ENCODE peak calls at places on chromosome 12, in seven cellular contexts. U, A, I, L, P, S and Z are unnamed samples.

GRCh38 chr12:31370645-31371620 is 45.0 kb upstream of the SINHCAF start:
- DNase-seq in S (no peak), A (peak), P (peak), I (no peak), L (no peak), U (no peak), Z (no peak)

GRCh38 chr12:31393004-31393550 is 67.1 kb upstream of the SINHCAF start:
- DNase-seq in S (no peak), U (no peak), A (no peak), P (no peak), L (no peak), I (no peak), Z (no peak)

GRCh38 chr12:132359971-132360370 is 30.6 kb upstream of the GALNT9 start:
- DNase-seq in S (no peak), I (no peak), P (no peak), U (no peak), L (no peak), A (no peak), Z (no peak)

GRCh38 chr12:131095826-131096680 is 142.3 kb downstream of the ADGRD1 start:
- DNase-seq in L (no peak), I (no peak), A (no peak), P (no peak), U (no peak), S (no peak), Z (no peak)

GRCh38 chr12:24025153-24025798 is 75.8 kb upstream of the SOX5 start:
- DNase-seq in L (no peak), I (no peak), S (no peak), A (no peak), P (no peak), U (no peak), Z (no peak)

GRCh38 chr12:120713861-120714482 is 3.7 kb downstream of the UNC119B start:
- DNase-seq in L (peak), S (peak), A (peak), P (peak), I (peak), U (peak), Z (peak)

GRCh38 chr12:116406529-116406928 is 129.0 kb upstream of the MED13L start:
- DNase-seq in A (peak), S (no peak), P (peak), I (peak), L (no peak), U (no peak), Z (peak)

GRCh38 chr12:63909746-63910145 is 65.2 kb downstream of the SRGAP1 start:
- DNase-seq in U (no peak), A (no peak), I (no peak), L (no peak), P (no peak), S (no peak), Z (no peak)

GRCh38 chr12:107921062-107921461 is 146.6 kb downstream of the ASCL4 start:
- DNase-seq in S (no peak), P (no peak), L (no peak), A (no peak), I (no peak), U (no peak), Z (no peak)

GRCh38 chr12:104555650-104556049 is 98.9 kb downstream of the CHST11 start:
- DNase-seq in L (no peak), P (no peak), A (no peak), I (no peak), U (no peak), S (no peak), Z (no peak)

GRCh38 chr12:118645219-118645618 is 268.9 kb downstream of the SUDS3 start:
- DNase-seq in I (peak), U (no peak), S (no peak), L (no peak), P (peak), A (peak), Z (no peak)

GRCh38 chr12:93819048-93819491 is 141.9 kb downstream of the CRADD start:
- DNase-seq in I (no peak), L (no peak), A (no peak), P (peak), U (no peak), S (no peak), Z (no peak)

GRCh38 chr12:12350868-12351463 is 924 bp upstream of the MANSC1 start:
- DNase-seq in L (no peak), I (no peak), P (no peak), U (no peak), A (no peak), S (no peak), Z (no peak)

GRCh38 chr12:113306382-113306781 is 28.5 kb downstream of the SLC8B1 start:
- DNase-seq in S (no peak), A (no peak), U (no peak), P (no peak), L (no peak), I (no peak), Z (no peak)

GRCh38 chr12:109831365-109831764 is 1.8 kb downstream of the TRPV4 start:
- DNase-seq in L (no peak), I (no peak), U (no peak), S (no peak), A (no peak), P (no peak), Z (no peak)

GRCh38 chr12:76611533-76611932 is 52.0 kb upstream of the OSBPL8 start:
- DNase-seq in A (no peak), U (no peak), L (no peak), S (no peak), P (no peak), I (no peak), Z (no peak)

GRCh38 chr12:32390572-32391219 is 8.7 kb upstream of the FGD4 start:
- DNase-seq in I (no peak), U (no peak), L (no peak), S (no peak), P (peak), A (peak), Z (no peak)